ENCODE peak calls at places on chromosomes 3 and 15, in seven cellular contexts. O is Peyer's patch; B is cardiac muscle cell; C is tibial artery; N is uterus; W is A673; T is CD4-positive, alpha-beta memory T cell. L is an unnamed sample.

GRCh38 chr3:68535782-68536181 is 396.6 kb downstream of the TAFA4 start:
- DNase-seq in C (no peak), O (no peak), N (no peak), T (no peak), B (no peak), W (no peak), L (no peak)

GRCh38 chr15:47477253-47477652 is 240.1 kb upstream of the SEMA6D start:
- DNase-seq in T (no peak), W (peak; percentile 36), N (no peak), O (no peak), C (no peak), B (no peak), L (no peak)

GRCh38 chr3:53478921-53479664 is 15.3 kb upstream of the CACNA1D start:
- DNase-seq in B (no peak), T (no peak), W (no peak), O (peak; percentile 59), C (no peak), N (no peak), L (no peak)

GRCh38 chr15:81284256-81285031 is 39.5 kb downstream of the STARD5 start:
- DNase-seq in B (no peak), W (no peak), O (no peak), C (peak; percentile 34), N (no peak), T (no peak), L (no peak)

GRCh38 chr3:190040145-190040544 is 80.6 kb downstream of the P3H2 start:
- DNase-seq in W (no peak), T (no peak), O (no peak), C (no peak), B (no peak), N (no peak), L (no peak)

GRCh38 chr3:46370784-46371183 is at the start of gene CCR5:
- DNase-seq in N (no peak), B (no peak), O (no peak), T (peak; percentile 49), W (no peak), C (no peak), L (no peak)

GRCh38 chr3:50327943-50328691 is at the start of gene TUSC2:
- DNase-seq in B (peak; percentile 100), C (peak; percentile 98), W (peak; percentile 95), O (peak; percentile 98), T (peak; percentile 93), N (peak; percentile 97), L (peak; percentile 95)

GRCh38 chr15:58229297-58229768 is 91.2 kb downstream of the AQP9 start:
- DNase-seq in B (peak; percentile 32), W (peak; percentile 50), O (no peak), T (no peak), N (no peak), C (no peak), L (no peak)

GRCh38 chr15:28115871-28116270 is 16.8 kb upstream of the OCA2 start:
- DNase-seq in B (no peak), O (no peak), W (no peak), N (no peak), T (no peak), C (no peak), L (no peak)

GRCh38 chr15:32029409-32029861 is 880 bp upstream of the CHRNA7 start:
- DNase-seq in N (peak; percentile 20), B (peak; percentile 70), C (no peak), W (peak; percentile 58), O (peak; percentile 69), T (no peak), L (no peak)

GRCh38 chr3:32592696-32593353 is 22.2 kb upstream of the DYNC1LI1 start:
- DNase-seq in N (no peak), C (no peak), O (no peak), T (no peak), B (no peak), W (no peak), L (no peak)

GRCh38 chr15:60760646-60761504 is 281.9 kb upstream of the ICE2 start:
- DNase-seq in B (no peak), N (no peak), W (no peak), O (no peak), C (no peak), T (no peak), L (peak; percentile 45)

GRCh38 chr3:194967126-194968117 is 281.7 kb downstream of the FAM43A start:
- DNase-seq in C (no peak), O (no peak), W (no peak), N (no peak), B (no peak), T (no peak), L (no peak)

GRCh38 chr3:187889601-187890404 is 144.5 kb upstream of the BCL6 start:
- DNase-seq in W (no peak), N (peak; percentile 51), B (no peak), O (no peak), C (no peak), T (no peak), L (no peak)

DNA sequence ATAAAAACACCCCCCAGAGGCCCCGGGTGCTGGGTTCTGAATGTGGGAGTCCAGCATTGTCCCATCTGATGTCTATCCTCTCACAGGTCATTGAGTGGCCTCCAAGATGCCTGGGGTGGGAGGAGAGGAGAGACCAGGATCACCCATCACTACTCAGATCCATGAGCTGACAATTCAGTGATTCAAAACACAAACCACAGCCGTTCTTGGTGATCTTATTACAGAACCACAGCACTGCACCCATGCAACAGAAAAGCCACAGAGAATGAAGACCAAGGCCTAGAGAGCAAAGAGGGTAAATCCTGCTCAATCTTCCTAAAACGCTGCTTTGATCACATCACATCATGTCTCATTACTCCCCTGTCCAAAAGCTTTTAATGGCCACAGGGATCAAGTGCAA is 23.5 kb downstream of the ANP32A start:
- DNase-seq in B (no peak), N (no peak), O (no peak), T (no peak), C (no peak), W (no peak), L (no peak)
- H3K36me3 ChIP-seq in B (no peaks in the 10 kb centered on the region), N (no peaks in the 10 kb centered on the region), O (no peaks in the 10 kb centered on the region), T (no peaks in the 10 kb centered on the region), C (no peaks in the 10 kb centered on the region), W (no peaks in the 10 kb centered on the region), L (no peaks in the 10 kb centered on the region)

GRCh38 chr15:75363786-75364185 is 4.6 kb downstream of the MAN2C1 start:
- DNase-seq in C (no peak), W (no peak), T (no peak), B (no peak), N (no peak), O (no peak), L (no peak)
- H3K36me3 ChIP-seq in C (peaks cover 89% of the 10 kb centered on the region), W (peaks cover 34% of the 10 kb centered on the region), T (peaks cover 67% of the 10 kb centered on the region), B (peaks cover 22% of the 10 kb centered on the region), N (no peaks in the 10 kb centered on the region), O (peaks cover 79% of the 10 kb centered on the region), L (peaks cover 34% of the 10 kb centered on the region)

GRCh38 chr15:61915640-61916039 is 144.6 kb downstream of the VPS13C start:
- DNase-seq in W (no peak), T (no peak), N (no peak), B (no peak), O (no peak), C (no peak), L (no peak)

GRCh38 chr15:61916104-61916503 is 144.1 kb downstream of the VPS13C start:
- DNase-seq in W (peak; percentile 65), T (no peak), O (no peak), C (no peak), B (peak; percentile 12), N (no peak), L (no peak)

GRCh38 chr15:61923173-61923572 is 137.1 kb downstream of the VPS13C start:
- DNase-seq in B (no peak), W (no peak), N (no peak), C (no peak), O (no peak), T (no peak), L (no peak)

GRCh38 chr15:61921093-61921492 is 139.2 kb downstream of the VPS13C start:
- DNase-seq in N (no peak), B (no peak), W (no peak), O (no peak), T (no peak), C (no peak), L (no peak)

GRCh38 chr15:61917457-61917856 is 142.8 kb downstream of the VPS13C start:
- DNase-seq in T (no peak), W (no peak), B (no peak), N (no peak), O (no peak), C (no peak), L (no peak)
- H3K36me3 ChIP-seq in T (peaks cover 44% of the 10 kb centered on the region), W (peaks cover 13% of the 10 kb centered on the region), B (peaks cover 31% of the 10 kb centered on the region), N (no peaks in the 10 kb centered on the region), O (peaks cover 85% of the 10 kb centered on the region), C (peaks cover 69% of the 10 kb centered on the region), L (peaks cover 23% of the 10 kb centered on the region)

GRCh38 chr3:11791339-11792200 is 55.1 kb downstream of the TAMM41 start:
- DNase-seq in O (no peak), T (no peak), W (no peak), B (no peak), C (no peak), N (no peak), L (no peak)
- H3K36me3 ChIP-seq in O (peaks cover 48% of the 10 kb centered on the region), T (peaks cover 60% of the 10 kb centered on the region), W (peaks cover 14% of the 10 kb centered on the region), B (peaks cover 8% of the 10 kb centered on the region), C (peaks cover 87% of the 10 kb centered on the region), N (no peaks in the 10 kb centered on the region), L (peaks cover 10% of the 10 kb centered on the region)

GRCh38 chr3:122913539-122914100 is 113.9 kb downstream of the SEMA5B start:
- DNase-seq in W (no peak), O (no peak), N (no peak), T (no peak), B (no peak), C (no peak), L (no peak)

GRCh38 chr3:122918576-122919290 is 108.8 kb downstream of the SEMA5B start:
- DNase-seq in B (peak; percentile 69), C (no peak), W (no peak), T (no peak), N (no peak), O (no peak), L (peak; percentile 9)

GRCh38 chr3:122916580-122916979 is 111.0 kb downstream of the SEMA5B start:
- DNase-seq in W (no peak), B (no peak), C (no peak), N (no peak), T (no peak), O (no peak), L (no peak)

GRCh38 chr3:122915300-122916055 is 112.1 kb downstream of the SEMA5B start:
- DNase-seq in O (no peak), W (no peak), B (no peak), N (no peak), T (no peak), C (no peak), L (no peak)

DNA sequence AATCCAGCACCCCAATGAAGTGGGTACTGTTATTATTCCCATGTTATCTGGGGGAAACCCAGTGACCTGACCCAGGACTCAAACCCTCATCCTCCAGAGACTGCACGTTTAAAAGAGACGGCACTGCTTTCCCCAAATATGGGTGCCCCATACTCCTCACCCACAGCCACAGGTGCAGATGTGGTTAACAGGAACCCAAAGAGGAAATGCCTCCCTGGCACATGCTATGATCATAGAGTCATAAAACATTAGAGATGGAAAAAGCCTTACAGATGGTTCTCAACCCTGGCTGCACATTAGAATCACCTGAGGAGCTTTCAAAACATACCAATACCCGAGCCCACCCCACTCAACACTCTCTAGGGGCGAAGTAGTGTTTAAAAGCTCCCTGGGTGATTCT is 111.5 kb downstream of the SEMA5B start:
- DNase-seq in T (no peak), W (no peak), O (no peak), C (no peak), N (no peak), B (no peak), L (no peak)
- H3K36me3 ChIP-seq in T (no peaks in the 10 kb centered on the region), W (no peaks in the 10 kb centered on the region), O (no peaks in the 10 kb centered on the region), C (no peaks in the 10 kb centered on the region), N (no peaks in the 10 kb centered on the region), B (no peaks in the 10 kb centered on the region), L (no peaks in the 10 kb centered on the region)